ENCODE peak calls at places on chromosome 10, in eight cellular contexts. One of them, this sample, is unnamed.

GRCh38 chr10:124650263-124650662 is 93.9 kb downstream of the FAM53B start:
- DNase-seq in progenitor cell of endocrine pancreas: no peak
- DNase-seq in stimulated activated naive CD8-positive, alpha-beta T cell treated with anti-CD3 and anti-CD28 coated beads, Interleukin-15, Interleukin-2, amounts not matched to agents 100 U/mL and 50 U/mL, for 24 hours: no peak
- DNase-seq in EL: no peak
- DNase-seq in NCI-H1436: no peak
- DNase-seq in substantia nigra: no peak
- DNase-seq in epithelial cell of esophagus: no peak
- DNase-seq in T-helper 1 cell: no peak
- DNase-seq in this sample: peak; percentile 59

GRCh38 chr10:71776528-71776927 is 3.2 kb upstream of the VSIR start:
- DNase-seq in progenitor cell of endocrine pancreas: no peak
- DNase-seq in stimulated activated naive CD8-positive, alpha-beta T cell treated with anti-CD3 and anti-CD28 coated beads, Interleukin-15, Interleukin-2, amounts not matched to agents 100 U/mL and 50 U/mL, for 24 hours: no peak
- DNase-seq in EL: no peak
- DNase-seq in NCI-H1436: no peak
- DNase-seq in substantia nigra: no peak
- DNase-seq in epithelial cell of esophagus: no peak
- DNase-seq in T-helper 1 cell: no peak
- DNase-seq in this sample: no peak

GRCh38 chr10:3397846-3398245 is 225.3 kb upstream of the PITRM1 start:
- DNase-seq in progenitor cell of endocrine pancreas: no peak
- DNase-seq in stimulated activated naive CD8-positive, alpha-beta T cell treated with anti-CD3 and anti-CD28 coated beads, Interleukin-15, Interleukin-2, amounts not matched to agents 100 U/mL and 50 U/mL, for 24 hours: no peak
- DNase-seq in EL: no peak
- DNase-seq in NCI-H1436: no peak
- DNase-seq in substantia nigra: no peak
- DNase-seq in epithelial cell of esophagus: no peak
- DNase-seq in T-helper 1 cell: no peak
- DNase-seq in this sample: no peak

GRCh38 chr10:11411926-11412545 is 199.4 kb downstream of the USP6NL start:
- DNase-seq in progenitor cell of endocrine pancreas: no peak
- DNase-seq in stimulated activated naive CD8-positive, alpha-beta T cell treated with anti-CD3 and anti-CD28 coated beads, Interleukin-15, Interleukin-2, amounts not matched to agents 100 U/mL and 50 U/mL, for 24 hours: no peak
- DNase-seq in EL: no peak
- DNase-seq in NCI-H1436: no peak
- DNase-seq in substantia nigra: no peak
- DNase-seq in epithelial cell of esophagus: no peak
- DNase-seq in T-helper 1 cell: no peak
- DNase-seq in this sample: no peak

GRCh38 chr10:113988535-113988934 is 55.1 kb upstream of the ADRB1 start:
- DNase-seq in progenitor cell of endocrine pancreas: no peak
- DNase-seq in stimulated activated naive CD8-positive, alpha-beta T cell treated with anti-CD3 and anti-CD28 coated beads, Interleukin-15, Interleukin-2, amounts not matched to agents 100 U/mL and 50 U/mL, for 24 hours: no peak
- DNase-seq in EL: no peak
- DNase-seq in NCI-H1436: no peak
- DNase-seq in substantia nigra: no peak
- DNase-seq in epithelial cell of esophagus: no peak
- DNase-seq in T-helper 1 cell: no peak
- DNase-seq in this sample: no peak

GRCh38 chr10:93287775-93288174 is 194.4 kb downstream of the MYOF start:
- DNase-seq in progenitor cell of endocrine pancreas: no peak
- DNase-seq in stimulated activated naive CD8-positive, alpha-beta T cell treated with anti-CD3 and anti-CD28 coated beads, Interleukin-15, Interleukin-2, amounts not matched to agents 100 U/mL and 50 U/mL, for 24 hours: no peak
- DNase-seq in EL: no peak
- DNase-seq in NCI-H1436: no peak
- DNase-seq in substantia nigra: no peak
- DNase-seq in epithelial cell of esophagus: no peak
- DNase-seq in T-helper 1 cell: no peak
- DNase-seq in this sample: no peak

GRCh38 chr10:72275351-72276012 is 1.8 kb downstream of the DDIT4 start:
- DNase-seq in progenitor cell of endocrine pancreas: no peak
- DNase-seq in stimulated activated naive CD8-positive, alpha-beta T cell treated with anti-CD3 and anti-CD28 coated beads, Interleukin-15, Interleukin-2, amounts not matched to agents 100 U/mL and 50 U/mL, for 24 hours: no peak
- DNase-seq in EL: no peak
- DNase-seq in NCI-H1436: no peak
- DNase-seq in substantia nigra: no peak
- DNase-seq in epithelial cell of esophagus: no peak
- DNase-seq in T-helper 1 cell: no peak
- DNase-seq in this sample: no peak

GRCh38 chr10:3471927-3472704 is 299.5 kb upstream of the PITRM1 start:
- DNase-seq in progenitor cell of endocrine pancreas: no peak
- DNase-seq in stimulated activated naive CD8-positive, alpha-beta T cell treated with anti-CD3 and anti-CD28 coated beads, Interleukin-15, Interleukin-2, amounts not matched to agents 100 U/mL and 50 U/mL, for 24 hours: no peak
- DNase-seq in EL: peak; percentile 6
- DNase-seq in NCI-H1436: no peak
- DNase-seq in substantia nigra: no peak
- DNase-seq in epithelial cell of esophagus: peak; percentile 75
- DNase-seq in T-helper 1 cell: no peak
- DNase-seq in this sample: no peak

GRCh38 chr10:97222346-97222961 is 36.7 kb upstream of the SLIT1 start:
- DNase-seq in progenitor cell of endocrine pancreas: no peak
- DNase-seq in stimulated activated naive CD8-positive, alpha-beta T cell treated with anti-CD3 and anti-CD28 coated beads, Interleukin-15, Interleukin-2, amounts not matched to agents 100 U/mL and 50 U/mL, for 24 hours: no peak
- DNase-seq in EL: no peak
- DNase-seq in NCI-H1436: no peak
- DNase-seq in substantia nigra: no peak
- DNase-seq in epithelial cell of esophagus: no peak
- DNase-seq in T-helper 1 cell: no peak
- DNase-seq in this sample: no peak

GRCh38 chr10:119268871-119269506 is 61.6 kb downstream of the GRK5 start:
- DNase-seq in progenitor cell of endocrine pancreas: no peak
- DNase-seq in stimulated activated naive CD8-positive, alpha-beta T cell treated with anti-CD3 and anti-CD28 coated beads, Interleukin-15, Interleukin-2, amounts not matched to agents 100 U/mL and 50 U/mL, for 24 hours: peak; percentile 48
- DNase-seq in EL: no peak
- DNase-seq in NCI-H1436: no peak
- DNase-seq in substantia nigra: no peak
- DNase-seq in epithelial cell of esophagus: no peak
- DNase-seq in T-helper 1 cell: peak; percentile 78
- DNase-seq in this sample: peak; percentile 83

GRCh38 chr10:96370575-96371157 is 11.9 kb upstream of the OPALIN start:
- DNase-seq in progenitor cell of endocrine pancreas: peak; percentile 34
- DNase-seq in stimulated activated naive CD8-positive, alpha-beta T cell treated with anti-CD3 and anti-CD28 coated beads, Interleukin-15, Interleukin-2, amounts not matched to agents 100 U/mL and 50 U/mL, for 24 hours: peak; percentile 50
- DNase-seq in EL: peak; percentile 57
- DNase-seq in NCI-H1436: peak; percentile 24
- DNase-seq in substantia nigra: no peak
- DNase-seq in epithelial cell of esophagus: peak; percentile 45
- DNase-seq in T-helper 1 cell: no peak
- DNase-seq in this sample: peak; percentile 29

GRCh38 chr10:28815681-28816080 is 138.4 kb downstream of the BAMBI start:
- DNase-seq in progenitor cell of endocrine pancreas: no peak
- DNase-seq in stimulated activated naive CD8-positive, alpha-beta T cell treated with anti-CD3 and anti-CD28 coated beads, Interleukin-15, Interleukin-2, amounts not matched to agents 100 U/mL and 50 U/mL, for 24 hours: no peak
- DNase-seq in EL: no peak
- DNase-seq in NCI-H1436: no peak
- DNase-seq in substantia nigra: no peak
- DNase-seq in epithelial cell of esophagus: no peak
- DNase-seq in T-helper 1 cell: no peak
- DNase-seq in this sample: no peak

GRCh38 chr10:111083222-111084095 is 6.6 kb downstream of the ADRA2A start:
- DNase-seq in progenitor cell of endocrine pancreas: no peak
- DNase-seq in stimulated activated naive CD8-positive, alpha-beta T cell treated with anti-CD3 and anti-CD28 coated beads, Interleukin-15, Interleukin-2, amounts not matched to agents 100 U/mL and 50 U/mL, for 24 hours: no peak
- DNase-seq in EL: no peak
- DNase-seq in NCI-H1436: no peak
- DNase-seq in substantia nigra: no peak
- DNase-seq in epithelial cell of esophagus: no peak
- DNase-seq in T-helper 1 cell: no peak
- DNase-seq in this sample: no peak

GRCh38 chr10:12563489-12563888 is 214.1 kb downstream of the CAMK1D start:
- DNase-seq in progenitor cell of endocrine pancreas: no peak
- DNase-seq in stimulated activated naive CD8-positive, alpha-beta T cell treated with anti-CD3 and anti-CD28 coated beads, Interleukin-15, Interleukin-2, amounts not matched to agents 100 U/mL and 50 U/mL, for 24 hours: no peak
- DNase-seq in EL: no peak
- DNase-seq in NCI-H1436: no peak
- DNase-seq in substantia nigra: no peak
- DNase-seq in epithelial cell of esophagus: no peak
- DNase-seq in T-helper 1 cell: no peak
- DNase-seq in this sample: no peak

GRCh38 chr10:121113385-121113696 is 262.2 kb downstream of the WDR11 start:
- DNase-seq in progenitor cell of endocrine pancreas: no peak
- DNase-seq in stimulated activated naive CD8-positive, alpha-beta T cell treated with anti-CD3 and anti-CD28 coated beads, Interleukin-15, Interleukin-2, amounts not matched to agents 100 U/mL and 50 U/mL, for 24 hours: no peak
- DNase-seq in EL: no peak
- DNase-seq in NCI-H1436: no peak
- DNase-seq in substantia nigra: no peak
- DNase-seq in epithelial cell of esophagus: peak; percentile 74
- DNase-seq in T-helper 1 cell: no peak
- DNase-seq in this sample: no peak

GRCh38 chr10:125575843-125576242 is 107.1 kb downstream of the TEX36 start:
- DNase-seq in progenitor cell of endocrine pancreas: no peak
- DNase-seq in stimulated activated naive CD8-positive, alpha-beta T cell treated with anti-CD3 and anti-CD28 coated beads, Interleukin-15, Interleukin-2, amounts not matched to agents 100 U/mL and 50 U/mL, for 24 hours: no peak
- DNase-seq in EL: no peak
- DNase-seq in NCI-H1436: no peak
- DNase-seq in substantia nigra: no peak
- DNase-seq in epithelial cell of esophagus: no peak
- DNase-seq in T-helper 1 cell: no peak
- DNase-seq in this sample: no peak

GRCh38 chr10:598415-599170 is 90.9 kb downstream of the DIP2C start:
- DNase-seq in progenitor cell of endocrine pancreas: no peak
- DNase-seq in stimulated activated naive CD8-positive, alpha-beta T cell treated with anti-CD3 and anti-CD28 coated beads, Interleukin-15, Interleukin-2, amounts not matched to agents 100 U/mL and 50 U/mL, for 24 hours: no peak
- DNase-seq in EL: peak; percentile 99
- DNase-seq in NCI-H1436: no peak
- DNase-seq in substantia nigra: no peak
- DNase-seq in epithelial cell of esophagus: no peak
- DNase-seq in T-helper 1 cell: no peak
- DNase-seq in this sample: no peak

GRCh38 chr10:3468919-3469638 is 296.5 kb upstream of the PITRM1 start:
- DNase-seq in progenitor cell of endocrine pancreas: no peak
- DNase-seq in stimulated activated naive CD8-positive, alpha-beta T cell treated with anti-CD3 and anti-CD28 coated beads, Interleukin-15, Interleukin-2, amounts not matched to agents 100 U/mL and 50 U/mL, for 24 hours: no peak
- DNase-seq in EL: peak; percentile 88
- DNase-seq in NCI-H1436: no peak
- DNase-seq in substantia nigra: no peak
- DNase-seq in epithelial cell of esophagus: peak; percentile 90
- DNase-seq in T-helper 1 cell: no peak
- DNase-seq in this sample: no peak

GRCh38 chr10:67017218-67017617 is 91.4 kb downstream of the LRRTM3 start:
- DNase-seq in progenitor cell of endocrine pancreas: no peak
- DNase-seq in stimulated activated naive CD8-positive, alpha-beta T cell treated with anti-CD3 and anti-CD28 coated beads, Interleukin-15, Interleukin-2, amounts not matched to agents 100 U/mL and 50 U/mL, for 24 hours: no peak
- DNase-seq in EL: no peak
- DNase-seq in NCI-H1436: no peak
- DNase-seq in substantia nigra: no peak
- DNase-seq in epithelial cell of esophagus: no peak
- DNase-seq in T-helper 1 cell: no peak
- DNase-seq in this sample: no peak

GRCh38 chr10:125916977-125917376 is 20.6 kb downstream of the FANK1 start:
- DNase-seq in progenitor cell of endocrine pancreas: no peak
- DNase-seq in stimulated activated naive CD8-positive, alpha-beta T cell treated with anti-CD3 and anti-CD28 coated beads, Interleukin-15, Interleukin-2, amounts not matched to agents 100 U/mL and 50 U/mL, for 24 hours: no peak
- DNase-seq in EL: no peak
- DNase-seq in NCI-H1436: no peak
- DNase-seq in substantia nigra: no peak
- DNase-seq in epithelial cell of esophagus: peak; percentile 15
- DNase-seq in T-helper 1 cell: no peak
- DNase-seq in this sample: no peak

GRCh38 chr10:13654118-13654830 is 67.5 kb downstream of the PRPF18 start:
- DNase-seq in progenitor cell of endocrine pancreas: no peak
- DNase-seq in stimulated activated naive CD8-positive, alpha-beta T cell treated with anti-CD3 and anti-CD28 coated beads, Interleukin-15, Interleukin-2, amounts not matched to agents 100 U/mL and 50 U/mL, for 24 hours: no peak
- DNase-seq in EL: no peak
- DNase-seq in NCI-H1436: no peak
- DNase-seq in substantia nigra: no peak
- DNase-seq in epithelial cell of esophagus: no peak
- DNase-seq in T-helper 1 cell: no peak
- DNase-seq in this sample: no peak

GRCh38 chr10:102117391-102118159 is 2.6 kb downstream of the LDB1 start:
- DNase-seq in progenitor cell of endocrine pancreas: no peak
- DNase-seq in stimulated activated naive CD8-positive, alpha-beta T cell treated with anti-CD3 and anti-CD28 coated beads, Interleukin-15, Interleukin-2, amounts not matched to agents 100 U/mL and 50 U/mL, for 24 hours: peak; percentile 79
- DNase-seq in EL: peak; percentile 77
- DNase-seq in NCI-H1436: peak; percentile 81
- DNase-seq in substantia nigra: peak; percentile 56
- DNase-seq in epithelial cell of esophagus: peak; percentile 68
- DNase-seq in T-helper 1 cell: peak; percentile 51
- DNase-seq in this sample: peak; percentile 55

GRCh38 chr10:42992957-42993390 is 83.9 kb upstream of the RET start:
- DNase-seq in progenitor cell of endocrine pancreas: no peak
- DNase-seq in stimulated activated naive CD8-positive, alpha-beta T cell treated with anti-CD3 and anti-CD28 coated beads, Interleukin-15, Interleukin-2, amounts not matched to agents 100 U/mL and 50 U/mL, for 24 hours: no peak
- DNase-seq in EL: no peak
- DNase-seq in NCI-H1436: no peak
- DNase-seq in substantia nigra: no peak
- DNase-seq in epithelial cell of esophagus: no peak
- DNase-seq in T-helper 1 cell: no peak
- DNase-seq in this sample: no peak

GRCh38 chr10:96357038-96357620 is 1.7 kb downstream of the OPALIN start:
- DNase-seq in progenitor cell of endocrine pancreas: no peak
- DNase-seq in stimulated activated naive CD8-positive, alpha-beta T cell treated with anti-CD3 and anti-CD28 coated beads, Interleukin-15, Interleukin-2, amounts not matched to agents 100 U/mL and 50 U/mL, for 24 hours: no peak
- DNase-seq in EL: no peak
- DNase-seq in NCI-H1436: no peak
- DNase-seq in substantia nigra: peak; percentile 29
- DNase-seq in epithelial cell of esophagus: no peak
- DNase-seq in T-helper 1 cell: no peak
- DNase-seq in this sample: no peak

GRCh38 chr10:124403548-124403947 is 15.2 kb downstream of the OAT start:
- DNase-seq in progenitor cell of endocrine pancreas: no peak
- DNase-seq in stimulated activated naive CD8-positive, alpha-beta T cell treated with anti-CD3 and anti-CD28 coated beads, Interleukin-15, Interleukin-2, amounts not matched to agents 100 U/mL and 50 U/mL, for 24 hours: no peak
- DNase-seq in EL: peak; percentile 78
- DNase-seq in NCI-H1436: peak; percentile 93
- DNase-seq in substantia nigra: no peak
- DNase-seq in epithelial cell of esophagus: peak; percentile 87
- DNase-seq in T-helper 1 cell: no peak
- DNase-seq in this sample: peak; percentile 30

GRCh38 chr10:125878957-125879835 is 1.9 kb downstream of the DHX32 start:
- DNase-seq in progenitor cell of endocrine pancreas: no peak
- DNase-seq in stimulated activated naive CD8-positive, alpha-beta T cell treated with anti-CD3 and anti-CD28 coated beads, Interleukin-15, Interleukin-2, amounts not matched to agents 100 U/mL and 50 U/mL, for 24 hours: no peak
- DNase-seq in EL: peak; percentile 87
- DNase-seq in NCI-H1436: no peak
- DNase-seq in substantia nigra: no peak
- DNase-seq in epithelial cell of esophagus: peak; percentile 91
- DNase-seq in T-helper 1 cell: no peak
- DNase-seq in this sample: no peak

GRCh38 chr10:49025347-49025983 is 85.8 kb upstream of the LRRC18 start:
- DNase-seq in progenitor cell of endocrine pancreas: no peak
- DNase-seq in stimulated activated naive CD8-positive, alpha-beta T cell treated with anti-CD3 and anti-CD28 coated beads, Interleukin-15, Interleukin-2, amounts not matched to agents 100 U/mL and 50 U/mL, for 24 hours: no peak
- DNase-seq in EL: no peak
- DNase-seq in NCI-H1436: no peak
- DNase-seq in substantia nigra: no peak
- DNase-seq in epithelial cell of esophagus: no peak
- DNase-seq in T-helper 1 cell: no peak
- DNase-seq in this sample: no peak

GRCh38 chr10:22503315-22504090 is 158.2 kb downstream of the SPAG6 start:
- DNase-seq in progenitor cell of endocrine pancreas: no peak
- DNase-seq in stimulated activated naive CD8-positive, alpha-beta T cell treated with anti-CD3 and anti-CD28 coated beads, Interleukin-15, Interleukin-2, amounts not matched to agents 100 U/mL and 50 U/mL, for 24 hours: no peak
- DNase-seq in EL: peak; percentile 15
- DNase-seq in NCI-H1436: no peak
- DNase-seq in substantia nigra: no peak
- DNase-seq in epithelial cell of esophagus: peak; percentile 44
- DNase-seq in T-helper 1 cell: no peak
- DNase-seq in this sample: no peak

GRCh38 chr10:123837771-123838170 is 53.8 kb downstream of the CPXM2 start:
- DNase-seq in progenitor cell of endocrine pancreas: no peak
- DNase-seq in stimulated activated naive CD8-positive, alpha-beta T cell treated with anti-CD3 and anti-CD28 coated beads, Interleukin-15, Interleukin-2, amounts not matched to agents 100 U/mL and 50 U/mL, for 24 hours: no peak
- DNase-seq in EL: no peak
- DNase-seq in NCI-H1436: no peak
- DNase-seq in substantia nigra: no peak
- DNase-seq in epithelial cell of esophagus: no peak
- DNase-seq in T-helper 1 cell: no peak
- DNase-seq in this sample: no peak

GRCh38 chr10:4370376-4370775 is 455.6 kb upstream of the AKR1E2 start:
- DNase-seq in progenitor cell of endocrine pancreas: no peak
- DNase-seq in stimulated activated naive CD8-positive, alpha-beta T cell treated with anti-CD3 and anti-CD28 coated beads, Interleukin-15, Interleukin-2, amounts not matched to agents 100 U/mL and 50 U/mL, for 24 hours: no peak
- DNase-seq in EL: no peak
- DNase-seq in NCI-H1436: no peak
- DNase-seq in substantia nigra: no peak
- DNase-seq in epithelial cell of esophagus: no peak
- DNase-seq in T-helper 1 cell: no peak
- DNase-seq in this sample: no peak

GRCh38 chr10:18333616-18334015 is 193.4 kb downstream of the CACNB2 start:
- DNase-seq in progenitor cell of endocrine pancreas: no peak
- DNase-seq in stimulated activated naive CD8-positive, alpha-beta T cell treated with anti-CD3 and anti-CD28 coated beads, Interleukin-15, Interleukin-2, amounts not matched to agents 100 U/mL and 50 U/mL, for 24 hours: no peak
- DNase-seq in EL: no peak
- DNase-seq in NCI-H1436: no peak
- DNase-seq in substantia nigra: no peak
- DNase-seq in epithelial cell of esophagus: no peak
- DNase-seq in T-helper 1 cell: no peak
- DNase-seq in this sample: no peak

GRCh38 chr10:43479275-43479674 is 42.4 kb downstream of the ZNF487 start:
- DNase-seq in progenitor cell of endocrine pancreas: no peak
- DNase-seq in stimulated activated naive CD8-positive, alpha-beta T cell treated with anti-CD3 and anti-CD28 coated beads, Interleukin-15, Interleukin-2, amounts not matched to agents 100 U/mL and 50 U/mL, for 24 hours: no peak
- DNase-seq in EL: peak; percentile 27
- DNase-seq in NCI-H1436: no peak
- DNase-seq in substantia nigra: no peak
- DNase-seq in epithelial cell of esophagus: no peak
- DNase-seq in T-helper 1 cell: no peak
- DNase-seq in this sample: no peak

GRCh38 chr10:13839430-13839986 is 252.7 kb downstream of the PRPF18 start:
- DNase-seq in progenitor cell of endocrine pancreas: no peak
- DNase-seq in stimulated activated naive CD8-positive, alpha-beta T cell treated with anti-CD3 and anti-CD28 coated beads, Interleukin-15, Interleukin-2, amounts not matched to agents 100 U/mL and 50 U/mL, for 24 hours: no peak
- DNase-seq in EL: peak; percentile 87
- DNase-seq in NCI-H1436: no peak
- DNase-seq in substantia nigra: no peak
- DNase-seq in epithelial cell of esophagus: peak; percentile 70
- DNase-seq in T-helper 1 cell: no peak
- DNase-seq in this sample: no peak

GRCh38 chr10:122140477-122140902 is 130.6 kb upstream of the BTBD16 start:
- DNase-seq in progenitor cell of endocrine pancreas: no peak
- DNase-seq in stimulated activated naive CD8-positive, alpha-beta T cell treated with anti-CD3 and anti-CD28 coated beads, Interleukin-15, Interleukin-2, amounts not matched to agents 100 U/mL and 50 U/mL, for 24 hours: no peak
- DNase-seq in EL: peak; percentile 75
- DNase-seq in NCI-H1436: no peak
- DNase-seq in substantia nigra: no peak
- DNase-seq in epithelial cell of esophagus: peak; percentile 75
- DNase-seq in T-helper 1 cell: no peak
- DNase-seq in this sample: no peak

This sample was measured in effector memory CD8-positive, alpha-beta T cell.